ENCODE peak calls at places on chromosomes 4 and X, in eight cellular contexts. V, A, M, E, U, H, Z and K are unnamed samples.

GRCh38 chr4:6044805-6045204 is 26.6 kb upstream of the C4orf50 start:
- DNase-seq in U (no peak), H (no peak), Z (no peak), V (no peak), A (no peak), M (no peak), E (no peak), K (no peak)

GRCh38 chr4:149296503-149296902 is 519.1 kb downstream of the IQCM start:
- DNase-seq in M (no peak), Z (no peak), H (peak), A (no peak), V (peak), E (no peak), U (no peak), K (no peak)

GRCh38 chr4:78667764-78668163 is 108.4 kb upstream of the BMP2K start:
- DNase-seq in Z (no peak), V (no peak), U (no peak), E (no peak), H (no peak), A (no peak), M (no peak), K (no peak)

GRCh38 chrX:13845721-13846378 is 29.0 kb upstream of the GPM6B start:
- DNase-seq in V (no peak), A (no peak), E (peak), Z (no peak), H (peak), M (no peak), U (no peak), K (no peak)

GRCh38 chrX:66110112-66110511 is 53.9 kb upstream of the HEPH start:
- DNase-seq in Z (no peak), V (peak), E (no peak), A (peak), H (peak), U (peak), M (no peak), K (no peak)

GRCh38 chrX:27590044-27590443 is at the start of gene DCAF8L2:
- DNase-seq in H (no peak), V (no peak), M (no peak), U (no peak), E (no peak), A (no peak), Z (no peak), K (no peak)

GRCh38 chr4:7161721-7162214 is 30.6 kb upstream of the SORCS2 start:
- DNase-seq in U (no peak), E (no peak), H (peak), A (no peak), Z (peak), M (no peak), V (no peak), K (no peak)

GRCh38 chrX:137362583-137362982 is 203.3 kb upstream of the ZIC3 start:
- DNase-seq in M (no peak), V (no peak), Z (no peak), H (no peak), A (no peak), U (no peak), E (no peak), K (no peak)

GRCh38 chr4:132992686-132993085 is 156.4 kb upstream of the PCDH10 start:
- DNase-seq in U (no peak), H (peak), E (no peak), V (no peak), M (no peak), A (no peak), Z (no peak), K (no peak)

GRCh38 chr4:38782452-38783108 is at the start of gene TLR10:
- DNase-seq in Z (peak), U (peak), V (peak), H (peak), A (peak), M (peak), E (peak), K (peak)

GRCh38 chr4:127622923-127623754 is 9.6 kb upstream of the INTU start:
- DNase-seq in H (no peak), M (no peak), A (peak), Z (peak), U (peak), E (peak), V (peak), K (no peak)

GRCh38 chr4:10535900-10536299 is 78.7 kb upstream of the ZNF518B start:
- DNase-seq in H (no peak), V (no peak), U (no peak), M (no peak), A (no peak), Z (no peak), E (no peak), K (no peak)

DNA sequence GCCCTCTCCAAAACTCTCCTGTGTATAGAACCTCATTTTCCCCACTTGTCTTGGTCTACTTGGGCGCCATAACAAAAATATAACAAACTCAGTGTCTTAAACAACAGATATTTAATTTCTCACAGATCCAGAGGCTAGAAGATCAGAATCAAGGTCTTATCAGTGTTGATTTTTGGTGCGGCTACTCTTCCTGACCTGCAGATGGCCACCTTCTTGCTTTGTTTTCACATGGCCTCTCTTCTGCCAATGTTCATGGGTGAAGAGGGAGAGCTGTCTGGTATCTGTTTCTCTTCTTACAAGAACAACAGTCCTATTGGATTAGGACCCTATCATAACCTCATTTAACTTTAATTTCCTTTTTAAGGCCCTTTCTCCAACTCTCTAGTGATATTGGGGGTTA is 177.3 kb downstream of the PABPC4L start:
- DNase-seq in M (no peak), H (peak), Z (no peak), A (peak), U (no peak), E (peak), V (peak), K (peak)
- TF ChIP-seq CTCF in M (peak), H (peak), Z (no peak), A (peak), U (no peak), E (no peak), V (peak), K (peak)

DNA sequence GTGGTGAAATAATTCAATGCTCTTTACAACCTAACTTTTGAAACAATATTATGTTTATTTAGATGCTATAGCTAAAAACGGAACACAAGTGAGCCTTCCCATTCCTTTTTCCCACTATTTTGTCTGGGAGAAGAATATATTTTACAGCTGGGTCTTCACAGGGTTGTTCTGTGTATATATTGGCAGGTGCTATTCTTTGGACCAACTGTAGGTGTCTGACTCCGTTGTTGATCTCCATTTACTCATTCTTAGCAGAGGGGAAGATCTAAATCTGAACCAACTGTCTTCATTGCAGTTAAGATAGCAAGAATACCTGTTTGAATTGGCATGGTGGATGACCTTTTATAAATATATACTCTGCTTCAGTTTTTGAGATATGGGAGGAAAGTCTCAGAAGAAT is 257.4 kb downstream of the CFAP299 start:
- DNase-seq in V (no peak), H (no peak), U (no peak), Z (no peak), M (no peak), E (no peak), A (no peak), K (no peak)
- TF ChIP-seq CTCF in V (peak), H (no peak), U (no peak), Z (no peak), M (no peak), E (no peak), A (peak), K (peak)

GRCh38 chr4:66688674-66689073 is 856.6 kb downstream of the CENPC start:
- DNase-seq in V (peak), E (no peak), A (no peak), H (peak), U (peak), M (no peak), Z (no peak), K (peak)
- TF ChIP-seq CTCF in V (peak), E (no peak), A (no peak), H (peak), U (peak), M (no peak), Z (peak), K (peak)

DNA sequence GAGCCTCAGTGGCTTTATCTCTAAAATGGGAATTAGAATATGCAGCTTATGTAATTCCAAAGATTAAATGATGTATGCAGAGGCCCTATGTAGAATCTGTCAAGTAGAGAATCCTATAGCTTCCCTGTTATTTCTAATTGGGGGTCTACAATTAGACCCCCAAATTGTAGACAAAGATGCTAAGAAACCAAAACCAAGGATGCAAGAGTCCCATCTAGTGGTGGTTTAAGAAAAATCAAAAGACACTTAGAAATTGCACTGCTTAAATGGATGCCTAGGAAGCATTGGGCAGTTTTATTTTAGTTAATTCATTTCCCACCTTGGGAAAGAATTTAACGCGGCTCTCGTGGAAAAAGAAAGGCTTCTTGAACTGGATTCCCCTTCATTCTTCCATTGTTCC is 115.2 kb downstream of the GABRA2 start:
- DNase-seq in M (no peak), U (no peak), E (no peak), Z (no peak), H (peak), V (peak), A (no peak), K (no peak)
- TF ChIP-seq CTCF in M (peak), U (peak), E (no peak), Z (no peak), H (peak), V (peak), A (no peak), K (peak)

GRCh38 chrX:132665676-132666075 is 176.8 kb upstream of the MBNL3 start:
- DNase-seq in A (no peak), V (no peak), U (no peak), H (no peak), M (no peak), Z (no peak), E (no peak), K (no peak)
- TF ChIP-seq CTCF in A (no peak), V (no peak), U (no peak), H (no peak), M (no peak), Z (no peak), E (no peak), K (no peak)

GRCh38 chrX:40471965-40472648 is 108.7 kb upstream of the ATP6AP2 start:
- DNase-seq in Z (peak), U (peak), E (peak), V (peak), A (no peak), H (peak), M (peak), K (no peak)
- TF ChIP-seq CTCF in Z (peak), U (no peak), E (peak), V (no peak), A (no peak), H (no peak), M (no peak), K (peak)

GRCh38 chrX:153827016-153827415 is 3.3 kb downstream of the PDZD4 start:
- DNase-seq in A (no peak), H (no peak), V (no peak), M (no peak), U (no peak), E (no peak), Z (no peak), K (no peak)
- TF ChIP-seq CTCF in A (no peak), H (no peak), V (no peak), M (no peak), U (no peak), E (no peak), Z (no peak), K (no peak)

GRCh38 chr4:82994834-82995233 is 15.8 kb downstream of the LIN54 start:
- DNase-seq in V (no peak), E (no peak), Z (no peak), A (no peak), M (no peak), U (no peak), H (no peak), K (no peak)
- TF ChIP-seq CTCF in V (no peak), E (no peak), Z (no peak), A (no peak), M (no peak), U (no peak), H (no peak), K (no peak)

GRCh38 chrX:126770179-126770578 is 49.4 kb upstream of the PRR32 start:
- DNase-seq in M (no peak), H (no peak), A (peak), U (no peak), V (peak), E (no peak), Z (no peak), K (no peak)
- TF ChIP-seq CTCF in M (no peak), H (no peak), A (peak), U (peak), V (no peak), E (peak), Z (peak), K (peak)

DNA sequence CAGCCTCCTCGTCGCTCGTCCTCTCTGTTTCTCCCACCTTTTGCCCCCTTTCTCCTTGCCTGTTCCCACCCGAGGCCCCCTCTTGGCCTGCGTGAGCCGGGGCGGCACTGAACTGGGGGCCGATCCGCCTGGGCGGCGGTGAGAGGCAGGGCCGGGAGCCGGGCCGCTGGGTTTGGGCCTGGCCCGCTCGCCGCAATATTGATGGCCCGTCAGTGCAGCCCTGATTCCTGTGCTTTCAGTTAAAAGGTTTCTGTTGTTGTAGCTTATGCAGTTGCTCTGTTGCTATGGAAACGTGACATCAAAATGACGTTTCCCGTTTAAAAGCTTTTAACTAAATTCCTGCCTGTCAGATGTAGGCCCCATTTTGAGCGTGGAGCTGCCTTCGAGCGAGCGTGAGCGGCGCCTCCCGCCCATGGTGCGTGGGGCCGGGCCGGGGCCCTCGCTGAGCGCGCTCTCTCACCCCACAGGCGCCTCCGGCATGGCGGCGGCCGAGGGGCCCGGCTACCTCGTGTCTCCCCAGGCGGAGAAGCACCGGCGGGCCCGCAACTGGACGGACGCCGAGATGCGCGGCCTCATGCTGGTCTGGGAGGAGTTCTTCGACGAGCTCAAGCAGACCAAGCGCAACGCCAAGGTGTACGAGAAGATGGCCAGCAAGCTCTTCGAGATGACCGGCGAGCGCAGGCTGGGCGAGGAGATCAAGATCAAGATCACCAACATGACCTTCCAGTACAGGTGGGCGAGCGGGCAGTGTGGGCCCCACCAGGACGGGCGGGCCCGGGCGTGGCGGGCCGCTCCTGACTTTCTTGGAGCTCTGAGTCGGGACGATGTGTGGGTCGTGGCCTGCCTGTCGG is at the start of gene MSANTD1:
- DNase-seq in V (no peak), H (peak), E (no peak), A (no peak), U (peak), Z (peak), M (peak), K (no peak)
- TF ChIP-seq CTCF in V (no peak), H (no peak), E (no peak), A (no peak), U (no peak), Z (no peak), M (no peak), K (no peak)